ENCODE peak calls at places on chromosomes 1 and 21, in six cellular contexts. One of them, this sample, is unnamed.

GRCh38 chr1:23619299-23620188 is 60.2 kb upstream of the ID3 start:
- DNase-seq in activated CD4-positive, CD25-positive, alpha-beta regulatory T cell: peak; percentile 49
- DNase-seq in ELR: peak; percentile 20
- DNase-seq in activated CD8-positive, alpha-beta T cell treated with anti-CD3 and anti-CD28 coated beads, Interleukin-2, amount 10 ng/mL, durations not matched to agents 7 days and 5 days: peak; percentile 80
- DNase-seq in left ventricle myocardium superior: peak; percentile 45
- DNase-seq in uterus: no peak
- DNase-seq in this sample: peak; percentile 86

GRCh38 chr1:45050931-45051748 is 39.1 kb downstream of the UROD start:
- DNase-seq in left ventricle myocardium superior: no peak
- DNase-seq in ELR: no peak
- DNase-seq in uterus: no peak
- DNase-seq in activated CD4-positive, CD25-positive, alpha-beta regulatory T cell: no peak
- DNase-seq in activated CD8-positive, alpha-beta T cell treated with anti-CD3 and anti-CD28 coated beads, Interleukin-2, amount 10 ng/mL, durations not matched to agents 7 days and 5 days: peak; percentile 28
- DNase-seq in this sample: peak; percentile 20

GRCh38 chr1:219670426-219671149 is 57.7 kb upstream of the ZC3H11B start:
- DNase-seq in left ventricle myocardium superior: peak; percentile 75
- DNase-seq in ELR: no peak
- DNase-seq in uterus: no peak
- DNase-seq in activated CD4-positive, CD25-positive, alpha-beta regulatory T cell: no peak
- DNase-seq in activated CD8-positive, alpha-beta T cell treated with anti-CD3 and anti-CD28 coated beads, Interleukin-2, amount 10 ng/mL, durations not matched to agents 7 days and 5 days: no peak
- DNase-seq in this sample: no peak

GRCh38 chr1:234962340-234962989 is 166.2 kb downstream of the TOMM20 start:
- DNase-seq in ELR: peak; percentile 97
- DNase-seq in uterus: peak; percentile 73
- DNase-seq in left ventricle myocardium superior: no peak
- DNase-seq in activated CD4-positive, CD25-positive, alpha-beta regulatory T cell: no peak
- DNase-seq in activated CD8-positive, alpha-beta T cell treated with anti-CD3 and anti-CD28 coated beads, Interleukin-2, amount 10 ng/mL, durations not matched to agents 7 days and 5 days: peak; percentile 55
- DNase-seq in this sample: no peak

GRCh38 chr1:113904292-113904673 is 316 bp downstream of the AP4B1 start:
- DNase-seq in activated CD4-positive, CD25-positive, alpha-beta regulatory T cell: no peak
- DNase-seq in left ventricle myocardium superior: no peak
- DNase-seq in ELR: no peak
- DNase-seq in activated CD8-positive, alpha-beta T cell treated with anti-CD3 and anti-CD28 coated beads, Interleukin-2, amount 10 ng/mL, durations not matched to agents 7 days and 5 days: no peak
- DNase-seq in uterus: no peak
- DNase-seq in this sample: no peak

GRCh38 chr1:31669786-31670582 is 25.3 kb upstream of the PEF1 start:
- DNase-seq in activated CD8-positive, alpha-beta T cell treated with anti-CD3 and anti-CD28 coated beads, Interleukin-2, amount 10 ng/mL, durations not matched to agents 7 days and 5 days: peak; percentile 36
- DNase-seq in uterus: peak; percentile 66
- DNase-seq in left ventricle myocardium superior: peak; percentile 90
- DNase-seq in ELR: no peak
- DNase-seq in activated CD4-positive, CD25-positive, alpha-beta regulatory T cell: no peak
- DNase-seq in this sample: peak; percentile 68

GRCh38 chr1:221470000-221470698 is 271.7 kb downstream of the DUSP10 start:
- DNase-seq in ELR: peak; percentile 55
- DNase-seq in uterus: no peak
- DNase-seq in activated CD4-positive, CD25-positive, alpha-beta regulatory T cell: no peak
- DNase-seq in left ventricle myocardium superior: no peak
- DNase-seq in activated CD8-positive, alpha-beta T cell treated with anti-CD3 and anti-CD28 coated beads, Interleukin-2, amount 10 ng/mL, durations not matched to agents 7 days and 5 days: no peak
- DNase-seq in this sample: no peak

GRCh38 chr1:41474490-41475271 is 9.8 kb downstream of the EDN2 start:
- DNase-seq in activated CD8-positive, alpha-beta T cell treated with anti-CD3 and anti-CD28 coated beads, Interleukin-2, amount 10 ng/mL, durations not matched to agents 7 days and 5 days: no peak
- DNase-seq in activated CD4-positive, CD25-positive, alpha-beta regulatory T cell: no peak
- DNase-seq in ELR: no peak
- DNase-seq in left ventricle myocardium superior: peak; percentile 69
- DNase-seq in uterus: peak; percentile 73
- DNase-seq in this sample: no peak

GRCh38 chr1:172287207-172287606 is 133.3 kb upstream of the C1orf105 start:
- DNase-seq in left ventricle myocardium superior: peak; percentile 76
- DNase-seq in ELR: peak; percentile 49
- DNase-seq in activated CD4-positive, CD25-positive, alpha-beta regulatory T cell: no peak
- DNase-seq in uterus: peak; percentile 75
- DNase-seq in activated CD8-positive, alpha-beta T cell treated with anti-CD3 and anti-CD28 coated beads, Interleukin-2, amount 10 ng/mL, durations not matched to agents 7 days and 5 days: no peak
- DNase-seq in this sample: no peak

GRCh38 chr1:55067022-55067781 is 27.9 kb downstream of the PCSK9 start:
- DNase-seq in activated CD8-positive, alpha-beta T cell treated with anti-CD3 and anti-CD28 coated beads, Interleukin-2, amount 10 ng/mL, durations not matched to agents 7 days and 5 days: no peak
- DNase-seq in ELR: no peak
- DNase-seq in activated CD4-positive, CD25-positive, alpha-beta regulatory T cell: no peak
- DNase-seq in uterus: no peak
- DNase-seq in left ventricle myocardium superior: peak; percentile 90
- DNase-seq in this sample: no peak

GRCh38 chr21:39687069-39687468 is 57.9 kb upstream of the IGSF5 start:
- DNase-seq in activated CD8-positive, alpha-beta T cell treated with anti-CD3 and anti-CD28 coated beads, Interleukin-2, amount 10 ng/mL, durations not matched to agents 7 days and 5 days: no peak
- DNase-seq in activated CD4-positive, CD25-positive, alpha-beta regulatory T cell: no peak
- DNase-seq in uterus: no peak
- DNase-seq in left ventricle myocardium superior: no peak
- DNase-seq in ELR: no peak
- DNase-seq in this sample: no peak

GRCh38 chr1:6025269-6026094 is 20.2 kb upstream of the KCNAB2 start:
- DNase-seq in uterus: no peak
- DNase-seq in ELR: peak; percentile 64
- DNase-seq in activated CD8-positive, alpha-beta T cell treated with anti-CD3 and anti-CD28 coated beads, Interleukin-2, amount 10 ng/mL, durations not matched to agents 7 days and 5 days: no peak
- DNase-seq in activated CD4-positive, CD25-positive, alpha-beta regulatory T cell: no peak
- DNase-seq in left ventricle myocardium superior: no peak
- DNase-seq in this sample: no peak

GRCh38 chr1:119329521-119329920 is 39.1 kb upstream of the HAO2 start:
- DNase-seq in activated CD4-positive, CD25-positive, alpha-beta regulatory T cell: no peak
- DNase-seq in uterus: no peak
- DNase-seq in ELR: no peak
- DNase-seq in activated CD8-positive, alpha-beta T cell treated with anti-CD3 and anti-CD28 coated beads, Interleukin-2, amount 10 ng/mL, durations not matched to agents 7 days and 5 days: no peak
- DNase-seq in left ventricle myocardium superior: no peak
- DNase-seq in this sample: no peak

GRCh38 chr1:230375795-230376194 is 50.3 kb downstream of the PGBD5 start:
- DNase-seq in uterus: no peak
- DNase-seq in activated CD4-positive, CD25-positive, alpha-beta regulatory T cell: no peak
- DNase-seq in activated CD8-positive, alpha-beta T cell treated with anti-CD3 and anti-CD28 coated beads, Interleukin-2, amount 10 ng/mL, durations not matched to agents 7 days and 5 days: no peak
- DNase-seq in ELR: no peak
- DNase-seq in left ventricle myocardium superior: peak; percentile 40
- DNase-seq in this sample: no peak

GRCh38 chr1:24380508-24380907 is 33.1 kb downstream of the STPG1 start:
- DNase-seq in left ventricle myocardium superior: no peak
- DNase-seq in activated CD4-positive, CD25-positive, alpha-beta regulatory T cell: no peak
- DNase-seq in ELR: no peak
- DNase-seq in activated CD8-positive, alpha-beta T cell treated with anti-CD3 and anti-CD28 coated beads, Interleukin-2, amount 10 ng/mL, durations not matched to agents 7 days and 5 days: peak; percentile 15
- DNase-seq in uterus: no peak
- DNase-seq in this sample: no peak

GRCh38 chr1:42765832-42766722 is 751 bp downstream of the P3H1 start:
- DNase-seq in uterus: peak; percentile 32
- DNase-seq in ELR: peak; percentile 91
- DNase-seq in left ventricle myocardium superior: peak; percentile 52
- DNase-seq in activated CD8-positive, alpha-beta T cell treated with anti-CD3 and anti-CD28 coated beads, Interleukin-2, amount 10 ng/mL, durations not matched to agents 7 days and 5 days: peak; percentile 50
- DNase-seq in activated CD4-positive, CD25-positive, alpha-beta regulatory T cell: no peak
- DNase-seq in this sample: peak; percentile 44

GRCh38 chr1:222973561-222973960 is 158.7 kb downstream of the DISP1 start:
- DNase-seq in activated CD8-positive, alpha-beta T cell treated with anti-CD3 and anti-CD28 coated beads, Interleukin-2, amount 10 ng/mL, durations not matched to agents 7 days and 5 days: no peak
- DNase-seq in activated CD4-positive, CD25-positive, alpha-beta regulatory T cell: no peak
- DNase-seq in ELR: no peak
- DNase-seq in left ventricle myocardium superior: no peak
- DNase-seq in uterus: no peak
- DNase-seq in this sample: no peak

GRCh38 chr1:180178511-180179161 is 24.0 kb downstream of the QSOX1 start:
- DNase-seq in left ventricle myocardium superior: peak; percentile 75
- DNase-seq in ELR: peak; percentile 68
- DNase-seq in activated CD4-positive, CD25-positive, alpha-beta regulatory T cell: peak; percentile 27
- DNase-seq in uterus: peak; percentile 76
- DNase-seq in activated CD8-positive, alpha-beta T cell treated with anti-CD3 and anti-CD28 coated beads, Interleukin-2, amount 10 ng/mL, durations not matched to agents 7 days and 5 days: peak; percentile 71
- DNase-seq in this sample: peak; percentile 46

GRCh38 chr1:155007253-155007828 is 4.7 kb downstream of the ZBTB7B start:
- DNase-seq in left ventricle myocardium superior: peak; percentile 86
- DNase-seq in activated CD4-positive, CD25-positive, alpha-beta regulatory T cell: no peak
- DNase-seq in uterus: no peak
- DNase-seq in ELR: no peak
- DNase-seq in activated CD8-positive, alpha-beta T cell treated with anti-CD3 and anti-CD28 coated beads, Interleukin-2, amount 10 ng/mL, durations not matched to agents 7 days and 5 days: no peak
- DNase-seq in this sample: no peak